ENCODE peak calls at places on chromosomes 4 and X, in eight cellular contexts. J is right lobe of liver, N is A549, A is lower leg skin, O is body of pancreas, P is heart left ventricle, X is tibial nerve, W is NB4. V is an unnamed sample.
A peak's percentile ranks its signal among the peaks of the same experiment; 100 is the strongest.

GRCh38 chrX:153828308-153828707 is 2.0 kb downstream of the PDZD4 start:
- DNase-seq in X (no peak), O (no peak), W (no peak), J (no peak), P (no peak), N (no peak), A (no peak), V (no peak)

GRCh38 chr4:6761540-6762243 is 20.8 kb upstream of the KIAA0232 start:
- DNase-seq in X (no peak), N (no peak), W (no peak), A (no peak), J (no peak), P (no peak), O (peak; percentile 49), V (no peak)

GRCh38 chrX:72028701-72029470 is 102.8 kb downstream of the RTL5 start:
- DNase-seq in P (no peak), A (no peak), N (no peak), J (no peak), O (no peak), W (no peak), X (no peak), V (no peak)

GRCh38 chr4:3041192-3042142 is 32.9 kb downstream of the HTT-AS start:
- DNase-seq in A (peak; percentile 64), P (peak; percentile 81), N (no peak), J (peak; percentile 77), X (peak; percentile 33), O (peak; percentile 19), W (peak; percentile 91), V (peak; percentile 69)

GRCh38 chr4:112847781-112848180 is 201.7 kb upstream of the ANK2 start:
- DNase-seq in N (peak; percentile 9), W (no peak), X (no peak), J (no peak), P (no peak), O (no peak), A (no peak), V (no peak)

GRCh38 chrX:108186811-108187210 is 95.2 kb downstream of the ATG4A start:
- DNase-seq in O (no peak), X (no peak), W (no peak), A (no peak), N (peak; percentile 48), P (no peak), J (no peak), V (no peak)

GRCh38 chr4:82429728-82430192 is 502 bp downstream of the HNRNPDL start:
- DNase-seq in A (peak; percentile 56), N (peak; percentile 55), X (no peak), P (no peak), W (no peak), J (no peak), O (no peak), V (no peak)

GRCh38 chrX:113906168-113906567 is 677.7 kb upstream of the HTR2C start:
- DNase-seq in J (no peak), P (no peak), W (no peak), X (no peak), N (no peak), O (no peak), A (no peak), V (no peak)

GRCh38 chr4:98828801-98829200 is 100.1 kb downstream of the EIF4E start:
- DNase-seq in J (no peak), N (peak; percentile 23), X (no peak), A (no peak), W (peak; percentile 28), P (no peak), O (no peak), V (no peak)

GRCh38 chr4:153075836-153076235 is 128.4 kb upstream of the TRIM2 start:
- DNase-seq in A (no peak), P (no peak), W (no peak), N (no peak), X (no peak), J (no peak), O (no peak), V (no peak)

GRCh38 chr4:6337331-6337935 is 67.8 kb downstream of the WFS1 start:
- DNase-seq in N (no peak), X (no peak), W (no peak), O (peak; percentile 64), J (no peak), A (no peak), P (peak; percentile 7), V (peak; percentile 7)

GRCh38 chr4:32748498-32748897 is 2028.3 kb downstream of the PCDH7 start:
- DNase-seq in W (no peak), P (no peak), N (peak; percentile 24), O (no peak), J (no peak), X (no peak), A (no peak), V (no peak)

GRCh38 chr4:169649545-169650226 is 29.3 kb downstream of the CLCN3 start:
- DNase-seq in W (no peak), A (no peak), O (peak; percentile 75), N (no peak), X (no peak), J (no peak), P (peak; percentile 82), V (no peak)

GRCh38 chr4:32884198-32884597 is 2164.0 kb downstream of the PCDH7 start:
- DNase-seq in N (no peak), A (no peak), O (no peak), P (no peak), X (no peak), W (no peak), J (no peak), V (no peak)

DNA sequence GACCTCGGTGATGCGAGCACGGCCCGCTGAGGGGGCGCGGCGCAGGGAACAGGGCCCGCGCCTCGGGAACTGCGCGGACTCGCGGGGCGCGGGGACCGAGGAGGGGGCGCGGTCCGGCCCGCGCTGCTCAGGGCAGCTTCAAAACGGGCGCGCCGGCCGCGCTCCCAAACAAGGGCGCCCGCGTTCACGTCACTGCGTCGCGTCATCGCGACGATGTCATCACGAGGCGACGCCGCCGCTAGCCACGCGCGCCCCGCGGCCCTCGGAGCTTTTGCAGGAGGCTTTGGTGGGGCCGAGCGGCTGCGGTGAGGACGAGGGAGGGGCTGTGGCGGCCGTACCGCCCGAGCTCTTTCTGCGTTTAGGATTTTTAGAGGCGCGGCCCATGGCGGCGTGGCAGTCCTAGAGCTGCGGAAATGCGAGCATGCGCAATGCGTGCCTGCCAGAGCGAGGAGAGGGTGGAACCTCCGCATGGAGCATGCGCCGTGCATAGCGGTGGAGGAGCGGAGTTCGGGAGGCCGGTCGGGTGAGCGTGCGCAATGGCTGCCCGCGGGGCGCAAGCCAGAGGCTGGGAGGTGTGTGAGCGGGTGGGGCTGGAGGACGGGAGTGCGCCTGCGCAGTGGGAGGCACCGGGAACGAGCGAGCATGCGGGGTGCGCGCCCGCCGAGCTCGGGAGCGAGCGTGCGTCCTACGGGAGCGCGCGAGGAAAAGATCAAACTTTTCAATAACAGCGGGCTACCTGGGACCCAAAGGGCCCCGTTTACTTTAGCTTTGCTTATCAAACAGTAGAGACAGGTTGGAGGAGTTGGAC is at the start of gene PPP2R3B:
- DNase-seq in A (peak; percentile 97), P (peak; percentile 99), J (peak; percentile 100), N (peak; percentile 99), O (peak; percentile 99), W (peak; percentile 93), X (peak; percentile 89), V (peak; percentile 99)
- TF ChIP-seq POLR2A in A (no peak), P (peak; percentile 46), J (peak; percentile 66), N (peak; percentile 74), O (peak; percentile 86), W (peak; percentile 64), X (peak; percentile 67), V (peak; percentile 44)

DNA sequence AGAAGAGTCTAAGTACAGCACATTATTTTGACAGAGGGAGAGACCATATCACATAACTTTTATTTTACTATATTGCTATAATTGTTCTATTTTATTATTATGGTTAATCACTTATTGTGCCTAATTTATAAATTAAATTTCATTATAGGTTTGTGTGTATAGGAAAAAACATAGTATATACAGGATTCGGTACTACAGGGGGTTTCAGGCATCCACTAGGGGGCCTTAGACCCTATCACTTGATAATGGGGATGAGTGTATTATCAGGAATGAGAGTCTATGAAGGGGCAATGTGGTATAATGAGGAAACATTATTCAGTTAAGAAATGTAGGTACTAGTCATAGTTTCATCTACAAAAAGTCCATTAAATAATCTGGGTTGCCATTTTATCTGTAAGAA is 833.1 kb downstream of the C4orf33 start:
- DNase-seq in J (no peak), O (no peak), A (no peak), N (peak; percentile 4), W (peak; percentile 35), X (no peak), P (no peak), V (no peak)
- TF ChIP-seq CTCF in J (peak; percentile 29), O (no peak), A (no peak), N (no peak), W (peak; percentile 63), X (no peak), P (no peak), V (no peak)

GRCh38 chrX:136251042-136251991 is at the start of gene MAP7D3:
- DNase-seq in N (peak; percentile 69), J (peak; percentile 76), W (peak; percentile 70), P (peak; percentile 78), A (no peak), O (peak; percentile 72), X (peak; percentile 26), V (peak; percentile 52)
- TF ChIP-seq POLR2A in N (peak; percentile 85), J (peak; percentile 49), W (peak; percentile 71), P (peak; percentile 41), A (no peak), O (no peak), X (peak; percentile 61), V (no peak)

GRCh38 chrX:79367907-79368306 is 773 bp upstream of the ITM2A start:
- DNase-seq in N (no peak), J (no peak), W (no peak), P (no peak), X (no peak), O (no peak), A (no peak), V (no peak)

GRCh38 chrX:79366556-79366887 is 612 bp downstream of the ITM2A start:
- DNase-seq in O (no peak), J (no peak), N (no peak), P (no peak), X (peak; percentile 4), W (no peak), A (no peak), V (no peak)

GRCh38 chrX:79369871-79370270 is 2.7 kb upstream of the ITM2A start:
- DNase-seq in W (no peak), J (no peak), X (no peak), P (no peak), N (no peak), O (no peak), A (no peak), V (no peak)

GRCh38 chrX:79365591-79365990 is 1.5 kb downstream of the ITM2A start:
- DNase-seq in X (no peak), W (no peak), J (no peak), O (no peak), A (no peak), N (no peak), P (no peak), V (no peak)

GRCh38 chrX:79366888-79367749 is at the start of gene ITM2A:
- DNase-seq in N (no peak), O (peak; percentile 41), P (peak; percentile 52), X (peak; percentile 17), W (peak; percentile 53), J (peak; percentile 22), A (peak; percentile 14), V (peak; percentile 78)
- TF ChIP-seq CTCF in N (no peak), O (no peak), P (no peak), X (no peak), W (no peak), J (no peak), A (no peak), V (no peak)

GRCh38 chr4:151015458-151016344 is 617 bp upstream of the LRBA start:
- DNase-seq in A (peak; percentile 69), J (peak; percentile 79), N (peak; percentile 70), X (peak; percentile 34), P (peak; percentile 77), W (peak; percentile 81), O (peak; percentile 89), V (peak; percentile 83)
- TF ChIP-seq POLR2A in A (no peak), J (peak; percentile 90), N (peak; percentile 91), X (peak; percentile 81), P (peak; percentile 61), W (peak; percentile 89), O (peak; percentile 98), V (peak; percentile 60)